ENCODE peak calls at places on chromosomes 7 and 10, in ten cellular contexts. One of them, this sample, is unnamed.

GRCh38 chr10:103685880-103686669 is 169.3 kb downstream of the SH3PXD2A start:
- DNase-seq in CD8-positive, alpha-beta memory T cell: peak; percentile 55
- DNase-seq in neuronal stem cell: peak; percentile 65
- DNase-seq in upper lobe of right lung: peak; percentile 86
- DNase-seq in heart right ventricle: peak; percentile 78
- DNase-seq in cardiac muscle cell: peak; percentile 80
- DNase-seq in PC-3: peak; percentile 64
- DNase-seq in colonic mucosa: peak; percentile 88
- DNase-seq in CD4-positive, CD25-positive, alpha-beta regulatory T cell: peak; percentile 69
- DNase-seq in brain microvascular endothelial cell: peak; percentile 54
- DNase-seq in this sample: peak; percentile 59

GRCh38 chr10:88270871-88271713 is 312.0 kb downstream of the RNLS start:
- DNase-seq in CD8-positive, alpha-beta memory T cell: peak; percentile 10
- DNase-seq in neuronal stem cell: no peak
- DNase-seq in upper lobe of right lung: no peak
- DNase-seq in heart right ventricle: peak; percentile 9
- DNase-seq in cardiac muscle cell: peak; percentile 68
- DNase-seq in PC-3: no peak
- DNase-seq in colonic mucosa: no peak
- DNase-seq in CD4-positive, CD25-positive, alpha-beta regulatory T cell: peak; percentile 81
- DNase-seq in brain microvascular endothelial cell: peak; percentile 83
- DNase-seq in this sample: peak; percentile 21

GRCh38 chr7:139667377-139667776 is 110.4 kb downstream of the HIPK2 start:
- DNase-seq in CD8-positive, alpha-beta memory T cell: no peak
- DNase-seq in neuronal stem cell: no peak
- DNase-seq in upper lobe of right lung: no peak
- DNase-seq in heart right ventricle: no peak
- DNase-seq in cardiac muscle cell: no peak
- DNase-seq in PC-3: no peak
- DNase-seq in colonic mucosa: no peak
- DNase-seq in CD4-positive, CD25-positive, alpha-beta regulatory T cell: no peak
- DNase-seq in brain microvascular endothelial cell: no peak
- DNase-seq in this sample: no peak

GRCh38 chr7:8035647-8036518 is 67.3 kb downstream of the GLCCI1 start:
- DNase-seq in CD8-positive, alpha-beta memory T cell: no peak
- DNase-seq in neuronal stem cell: no peak
- DNase-seq in upper lobe of right lung: no peak
- DNase-seq in heart right ventricle: no peak
- DNase-seq in cardiac muscle cell: peak; percentile 50
- DNase-seq in PC-3: peak; percentile 41
- DNase-seq in colonic mucosa: no peak
- DNase-seq in CD4-positive, CD25-positive, alpha-beta regulatory T cell: peak; percentile 64
- DNase-seq in brain microvascular endothelial cell: peak; percentile 19
- DNase-seq in this sample: no peak

GRCh38 chr7:156064921-156065386 is 252.7 kb upstream of the SHH start:
- DNase-seq in CD8-positive, alpha-beta memory T cell: no peak
- DNase-seq in neuronal stem cell: no peak
- DNase-seq in upper lobe of right lung: no peak
- DNase-seq in heart right ventricle: no peak
- DNase-seq in cardiac muscle cell: no peak
- DNase-seq in PC-3: peak; percentile 70
- DNase-seq in colonic mucosa: no peak
- DNase-seq in CD4-positive, CD25-positive, alpha-beta regulatory T cell: no peak
- DNase-seq in brain microvascular endothelial cell: peak; percentile 16
- DNase-seq in this sample: no peak

GRCh38 chr10:50501899-50502556 is 121.7 kb downstream of the SGMS1 start:
- DNase-seq in CD8-positive, alpha-beta memory T cell: no peak
- DNase-seq in neuronal stem cell: no peak
- DNase-seq in upper lobe of right lung: no peak
- DNase-seq in heart right ventricle: no peak
- DNase-seq in cardiac muscle cell: peak; percentile 27
- DNase-seq in PC-3: peak; percentile 51
- DNase-seq in colonic mucosa: no peak
- DNase-seq in CD4-positive, CD25-positive, alpha-beta regulatory T cell: peak; percentile 84
- DNase-seq in brain microvascular endothelial cell: no peak
- DNase-seq in this sample: no peak

GRCh38 chr10:86242761-86243160 is 123.8 kb downstream of the GRID1 start:
- DNase-seq in CD8-positive, alpha-beta memory T cell: no peak
- DNase-seq in neuronal stem cell: no peak
- DNase-seq in upper lobe of right lung: no peak
- DNase-seq in heart right ventricle: no peak
- DNase-seq in cardiac muscle cell: no peak
- DNase-seq in PC-3: no peak
- DNase-seq in colonic mucosa: no peak
- DNase-seq in CD4-positive, CD25-positive, alpha-beta regulatory T cell: no peak
- DNase-seq in brain microvascular endothelial cell: no peak
- DNase-seq in this sample: no peak

GRCh38 chr10:50554995-50555568 is 68.7 kb downstream of the SGMS1 start:
- DNase-seq in CD8-positive, alpha-beta memory T cell: no peak
- DNase-seq in neuronal stem cell: no peak
- DNase-seq in upper lobe of right lung: no peak
- DNase-seq in heart right ventricle: no peak
- DNase-seq in cardiac muscle cell: peak; percentile 80
- DNase-seq in PC-3: peak; percentile 37
- DNase-seq in colonic mucosa: no peak
- DNase-seq in CD4-positive, CD25-positive, alpha-beta regulatory T cell: no peak
- DNase-seq in brain microvascular endothelial cell: peak; percentile 43
- DNase-seq in this sample: no peak

DNA sequence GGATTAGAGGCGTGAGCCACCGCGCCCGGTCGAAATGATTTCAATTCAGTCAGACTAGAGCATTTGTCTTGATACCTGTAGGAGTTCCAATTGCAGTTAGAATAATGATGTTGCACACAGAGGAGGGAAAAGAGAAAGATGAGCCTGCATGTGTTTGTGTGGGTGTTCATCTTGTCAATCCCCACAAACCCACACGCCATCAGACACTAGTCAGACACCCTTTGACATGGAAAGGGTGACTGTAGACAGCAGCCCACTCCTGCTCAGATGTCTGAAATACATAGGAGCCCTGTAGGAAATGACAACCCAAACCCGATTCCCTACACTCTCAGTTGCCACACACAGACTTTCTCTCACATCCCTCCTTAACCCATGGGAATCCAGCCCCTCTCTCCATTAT is 92.0 kb downstream of the ABLIM1 start:
- DNase-seq in CD8-positive, alpha-beta memory T cell: no peak
- DNase-seq in neuronal stem cell: no peak
- DNase-seq in upper lobe of right lung: no peak
- DNase-seq in heart right ventricle: no peak
- DNase-seq in cardiac muscle cell: no peak
- DNase-seq in PC-3: no peak
- DNase-seq in colonic mucosa: no peak
- DNase-seq in CD4-positive, CD25-positive, alpha-beta regulatory T cell: no peak
- DNase-seq in brain microvascular endothelial cell: no peak
- DNase-seq in this sample: no peak
- H3K27ac ChIP-seq in CD8-positive, alpha-beta memory T cell: no peak overlapping the region
- H3K27ac ChIP-seq in neuronal stem cell: no peak overlapping the region
- H3K27ac ChIP-seq in upper lobe of right lung: no peak overlapping the region
- H3K27ac ChIP-seq in heart right ventricle: no peak overlapping the region
- H3K27ac ChIP-seq in cardiac muscle cell: no peak overlapping the region
- H3K27ac ChIP-seq in PC-3: no peak overlapping the region
- H3K27ac ChIP-seq in colonic mucosa: no peak overlapping the region
- H3K27ac ChIP-seq in CD4-positive, CD25-positive, alpha-beta regulatory T cell: no peak overlapping the region
- H3K27ac ChIP-seq in brain microvascular endothelial cell: no peak overlapping the region
- H3K27ac ChIP-seq in this sample: no peak overlapping the region

DNA sequence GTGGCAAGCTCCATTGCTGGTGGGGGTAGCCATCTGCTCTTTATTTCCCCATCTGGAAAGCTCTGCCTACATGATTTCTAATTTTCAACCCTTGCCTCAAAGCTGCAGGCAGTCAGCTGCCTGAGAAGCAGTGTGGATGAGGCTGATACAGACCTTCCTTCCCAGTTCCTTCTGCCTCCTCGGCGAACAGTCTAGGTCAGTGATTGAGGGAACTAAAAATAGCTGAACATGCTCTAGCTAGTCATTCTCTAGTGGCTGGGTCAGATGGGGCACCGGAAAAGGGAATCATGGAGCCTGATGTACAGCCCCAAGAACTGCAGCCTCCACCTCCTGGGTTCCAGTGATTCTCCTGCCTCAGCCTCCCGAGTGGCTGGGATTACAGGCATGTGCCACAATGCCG is 48.7 kb downstream of the NAMPT start:
- DNase-seq in CD8-positive, alpha-beta memory T cell: no peak
- DNase-seq in neuronal stem cell: no peak
- DNase-seq in upper lobe of right lung: no peak
- DNase-seq in heart right ventricle: no peak
- DNase-seq in cardiac muscle cell: no peak
- DNase-seq in PC-3: no peak
- DNase-seq in colonic mucosa: no peak
- DNase-seq in CD4-positive, CD25-positive, alpha-beta regulatory T cell: no peak
- DNase-seq in brain microvascular endothelial cell: no peak
- DNase-seq in this sample: no peak
- H3K27ac ChIP-seq in CD8-positive, alpha-beta memory T cell: no peak overlapping the region
- H3K27ac ChIP-seq in neuronal stem cell: no peak overlapping the region
- H3K27ac ChIP-seq in upper lobe of right lung: no peak overlapping the region
- H3K27ac ChIP-seq in heart right ventricle: no peak overlapping the region
- H3K27ac ChIP-seq in cardiac muscle cell: no peak overlapping the region
- H3K27ac ChIP-seq in PC-3: no peak overlapping the region
- H3K27ac ChIP-seq in colonic mucosa: no peak overlapping the region
- H3K27ac ChIP-seq in CD4-positive, CD25-positive, alpha-beta regulatory T cell: no peak overlapping the region
- H3K27ac ChIP-seq in brain microvascular endothelial cell: no peak overlapping the region
- H3K27ac ChIP-seq in this sample: no peak overlapping the region

GRCh38 chr7:47783456-47784240 is 164.6 kb downstream of the PKD1L1 start:
- DNase-seq in CD8-positive, alpha-beta memory T cell: no peak
- DNase-seq in neuronal stem cell: no peak
- DNase-seq in upper lobe of right lung: no peak
- DNase-seq in heart right ventricle: no peak
- DNase-seq in cardiac muscle cell: peak; percentile 95
- DNase-seq in PC-3: peak; percentile 93
- DNase-seq in colonic mucosa: no peak
- DNase-seq in CD4-positive, CD25-positive, alpha-beta regulatory T cell: no peak
- DNase-seq in brain microvascular endothelial cell: peak; percentile 93
- DNase-seq in this sample: no peak

GRCh38 chr7:47780555-47780954 is 167.7 kb downstream of the PKD1L1 start:
- DNase-seq in CD8-positive, alpha-beta memory T cell: no peak
- DNase-seq in neuronal stem cell: no peak
- DNase-seq in upper lobe of right lung: no peak
- DNase-seq in heart right ventricle: no peak
- DNase-seq in cardiac muscle cell: no peak
- DNase-seq in PC-3: no peak
- DNase-seq in colonic mucosa: no peak
- DNase-seq in CD4-positive, CD25-positive, alpha-beta regulatory T cell: no peak
- DNase-seq in brain microvascular endothelial cell: no peak
- DNase-seq in this sample: no peak

GRCh38 chr7:47782792-47783191 is 165.5 kb downstream of the PKD1L1 start:
- DNase-seq in CD8-positive, alpha-beta memory T cell: no peak
- DNase-seq in neuronal stem cell: no peak
- DNase-seq in upper lobe of right lung: no peak
- DNase-seq in heart right ventricle: no peak
- DNase-seq in cardiac muscle cell: no peak
- DNase-seq in PC-3: peak; percentile 70
- DNase-seq in colonic mucosa: no peak
- DNase-seq in CD4-positive, CD25-positive, alpha-beta regulatory T cell: no peak
- DNase-seq in brain microvascular endothelial cell: no peak
- DNase-seq in this sample: no peak

GRCh38 chr7:47779341-47779771 is 168.9 kb downstream of the PKD1L1 start:
- DNase-seq in CD8-positive, alpha-beta memory T cell: no peak
- DNase-seq in neuronal stem cell: no peak
- DNase-seq in upper lobe of right lung: no peak
- DNase-seq in heart right ventricle: no peak
- DNase-seq in cardiac muscle cell: no peak
- DNase-seq in PC-3: no peak
- DNase-seq in colonic mucosa: no peak
- DNase-seq in CD4-positive, CD25-positive, alpha-beta regulatory T cell: no peak
- DNase-seq in brain microvascular endothelial cell: no peak
- DNase-seq in this sample: no peak

DNA sequence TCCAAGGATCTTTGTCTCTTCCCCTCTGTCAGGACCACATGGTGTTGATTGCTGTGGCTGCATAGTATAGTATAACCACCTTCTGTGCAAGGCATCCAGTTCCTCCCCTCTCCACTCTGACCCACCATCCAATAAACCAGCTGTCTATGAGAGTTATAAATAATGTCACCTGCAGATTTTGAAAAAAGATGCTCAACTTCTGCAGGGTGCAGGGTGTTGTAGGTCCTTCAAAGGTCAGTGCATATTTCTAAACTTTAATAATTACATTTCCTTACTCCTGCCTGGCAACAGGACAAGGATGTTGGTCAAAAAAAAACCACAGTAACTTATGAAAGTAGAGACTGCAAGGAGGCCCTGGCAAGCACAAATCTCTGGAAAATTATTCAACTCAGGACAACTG is 166.2 kb downstream of the PKD1L1 start:
- DNase-seq in CD8-positive, alpha-beta memory T cell: no peak
- DNase-seq in neuronal stem cell: no peak
- DNase-seq in upper lobe of right lung: no peak
- DNase-seq in heart right ventricle: no peak
- DNase-seq in cardiac muscle cell: peak; percentile 66
- DNase-seq in PC-3: no peak
- DNase-seq in colonic mucosa: no peak
- DNase-seq in CD4-positive, CD25-positive, alpha-beta regulatory T cell: no peak
- DNase-seq in brain microvascular endothelial cell: no peak
- DNase-seq in this sample: no peak
- H3K27ac ChIP-seq in CD8-positive, alpha-beta memory T cell: no peak overlapping the region
- H3K27ac ChIP-seq in neuronal stem cell: no peak overlapping the region
- H3K27ac ChIP-seq in upper lobe of right lung: no peak overlapping the region
- H3K27ac ChIP-seq in heart right ventricle: no peak overlapping the region
- H3K27ac ChIP-seq in cardiac muscle cell: no peak overlapping the region
- H3K27ac ChIP-seq in PC-3: peak overlapping the region; percentile 55
- H3K27ac ChIP-seq in colonic mucosa: no peak overlapping the region
- H3K27ac ChIP-seq in CD4-positive, CD25-positive, alpha-beta regulatory T cell: no peak overlapping the region
- H3K27ac ChIP-seq in brain microvascular endothelial cell: no peak overlapping the region
- H3K27ac ChIP-seq in this sample: no peak overlapping the region

GRCh38 chr7:44673771-44674170 is 67.3 kb downstream of the OGDH start:
- DNase-seq in CD8-positive, alpha-beta memory T cell: no peak
- DNase-seq in neuronal stem cell: no peak
- DNase-seq in upper lobe of right lung: no peak
- DNase-seq in heart right ventricle: no peak
- DNase-seq in cardiac muscle cell: no peak
- DNase-seq in PC-3: no peak
- DNase-seq in colonic mucosa: no peak
- DNase-seq in CD4-positive, CD25-positive, alpha-beta regulatory T cell: no peak
- DNase-seq in brain microvascular endothelial cell: no peak
- DNase-seq in this sample: no peak

GRCh38 chr7:44671069-44671468 is 64.6 kb downstream of the OGDH start:
- DNase-seq in CD8-positive, alpha-beta memory T cell: no peak
- DNase-seq in neuronal stem cell: no peak
- DNase-seq in upper lobe of right lung: no peak
- DNase-seq in heart right ventricle: no peak
- DNase-seq in cardiac muscle cell: no peak
- DNase-seq in PC-3: no peak
- DNase-seq in colonic mucosa: no peak
- DNase-seq in CD4-positive, CD25-positive, alpha-beta regulatory T cell: no peak
- DNase-seq in brain microvascular endothelial cell: no peak
- DNase-seq in this sample: no peak

GRCh38 chr7:44674381-44674780 is 68.0 kb downstream of the OGDH start:
- DNase-seq in CD8-positive, alpha-beta memory T cell: no peak
- DNase-seq in neuronal stem cell: no peak
- DNase-seq in upper lobe of right lung: no peak
- DNase-seq in heart right ventricle: no peak
- DNase-seq in cardiac muscle cell: no peak
- DNase-seq in PC-3: no peak
- DNase-seq in colonic mucosa: no peak
- DNase-seq in CD4-positive, CD25-positive, alpha-beta regulatory T cell: no peak
- DNase-seq in brain microvascular endothelial cell: no peak
- DNase-seq in this sample: no peak

GRCh38 chr7:44676776-44677175 is 70.3 kb downstream of the OGDH start:
- DNase-seq in CD8-positive, alpha-beta memory T cell: no peak
- DNase-seq in neuronal stem cell: no peak
- DNase-seq in upper lobe of right lung: no peak
- DNase-seq in heart right ventricle: no peak
- DNase-seq in cardiac muscle cell: no peak
- DNase-seq in PC-3: no peak
- DNase-seq in colonic mucosa: no peak
- DNase-seq in CD4-positive, CD25-positive, alpha-beta regulatory T cell: no peak
- DNase-seq in brain microvascular endothelial cell: no peak
- DNase-seq in this sample: no peak

DNA sequence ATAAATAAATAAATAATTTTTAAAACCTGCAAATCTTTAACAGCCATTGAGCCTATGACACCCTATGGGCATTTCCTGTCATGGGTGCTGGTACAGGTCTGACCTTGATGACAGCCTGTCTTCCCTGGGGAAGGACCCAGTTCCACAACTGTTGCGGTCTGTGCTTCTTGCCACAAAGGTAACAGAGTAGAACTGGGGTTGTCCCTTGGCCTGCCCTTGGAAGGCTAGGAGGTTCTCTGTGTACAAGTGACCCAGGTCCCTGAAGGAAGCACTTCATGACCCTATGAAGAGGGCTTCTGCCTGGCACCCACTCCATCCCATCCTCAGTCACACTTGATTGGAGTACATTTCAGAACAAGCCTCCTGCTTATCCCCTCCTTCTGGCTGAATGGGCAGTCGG is 66.9 kb downstream of the OGDH start:
- DNase-seq in CD8-positive, alpha-beta memory T cell: no peak
- DNase-seq in neuronal stem cell: no peak
- DNase-seq in upper lobe of right lung: no peak
- DNase-seq in heart right ventricle: no peak
- DNase-seq in cardiac muscle cell: no peak
- DNase-seq in PC-3: no peak
- DNase-seq in colonic mucosa: no peak
- DNase-seq in CD4-positive, CD25-positive, alpha-beta regulatory T cell: no peak
- DNase-seq in brain microvascular endothelial cell: no peak
- DNase-seq in this sample: no peak
- H3K27ac ChIP-seq in CD8-positive, alpha-beta memory T cell: no peak overlapping the region
- H3K27ac ChIP-seq in neuronal stem cell: no peak overlapping the region
- H3K27ac ChIP-seq in upper lobe of right lung: no peak overlapping the region
- H3K27ac ChIP-seq in heart right ventricle: no peak overlapping the region
- H3K27ac ChIP-seq in cardiac muscle cell: no peak overlapping the region
- H3K27ac ChIP-seq in PC-3: no peak overlapping the region
- H3K27ac ChIP-seq in colonic mucosa: no peak overlapping the region
- H3K27ac ChIP-seq in CD4-positive, CD25-positive, alpha-beta regulatory T cell: no peak overlapping the region
- H3K27ac ChIP-seq in brain microvascular endothelial cell: no peak overlapping the region
- H3K27ac ChIP-seq in this sample: peak overlapping the region; percentile 7